ENCODE peak calls at places on chromosomes 11 and 22, in eight cellular contexts. One of them, this sample, is unnamed.

GRCh38 chr11:134742228-134742612 is 330.2 kb upstream of the B3GAT1 start:
- DNase-seq in activated CD8-positive, alpha-beta memory T cell treated with anti-CD3 and anti-CD28 coated beads for 48 hours: no peak
- DNase-seq in left ventricle myocardium inferior: no peak
- DNase-seq in LoVo: no peak
- DNase-seq in foreskin fibroblast: no peak
- DNase-seq in CD8-positive, alpha-beta T cell: no peak
- DNase-seq in cardiac muscle cell: peak
- DNase-seq in activated CD4-positive, alpha-beta T cell treated with anti-CD3 and anti-CD28 coated beads, Interleukin-2, amount 50 U/mL, for 1 hour: no peak
- DNase-seq in this sample: no peak

GRCh38 chr11:108483163-108483562 is 15.0 kb downstream of the POGLUT3 start:
- DNase-seq in activated CD8-positive, alpha-beta memory T cell treated with anti-CD3 and anti-CD28 coated beads for 48 hours: no peak
- DNase-seq in left ventricle myocardium inferior: no peak
- DNase-seq in LoVo: no peak
- DNase-seq in foreskin fibroblast: peak
- DNase-seq in CD8-positive, alpha-beta T cell: no peak
- DNase-seq in cardiac muscle cell: no peak
- DNase-seq in activated CD4-positive, alpha-beta T cell treated with anti-CD3 and anti-CD28 coated beads, Interleukin-2, amount 50 U/mL, for 1 hour: no peak
- DNase-seq in this sample: no peak

GRCh38 chr11:103700605-103701004 is 335.8 kb upstream of the DDI1 start:
- DNase-seq in activated CD8-positive, alpha-beta memory T cell treated with anti-CD3 and anti-CD28 coated beads for 48 hours: no peak
- DNase-seq in left ventricle myocardium inferior: no peak
- DNase-seq in LoVo: no peak
- DNase-seq in foreskin fibroblast: peak
- DNase-seq in CD8-positive, alpha-beta T cell: no peak
- DNase-seq in cardiac muscle cell: peak
- DNase-seq in activated CD4-positive, alpha-beta T cell treated with anti-CD3 and anti-CD28 coated beads, Interleukin-2, amount 50 U/mL, for 1 hour: no peak
- DNase-seq in this sample: no peak

GRCh38 chr11:134598368-134598767 is 186.3 kb upstream of the B3GAT1 start:
- DNase-seq in activated CD8-positive, alpha-beta memory T cell treated with anti-CD3 and anti-CD28 coated beads for 48 hours: no peak
- DNase-seq in left ventricle myocardium inferior: no peak
- DNase-seq in LoVo: no peak
- DNase-seq in foreskin fibroblast: no peak
- DNase-seq in CD8-positive, alpha-beta T cell: no peak
- DNase-seq in cardiac muscle cell: no peak
- DNase-seq in activated CD4-positive, alpha-beta T cell treated with anti-CD3 and anti-CD28 coated beads, Interleukin-2, amount 50 U/mL, for 1 hour: no peak
- DNase-seq in this sample: no peak

GRCh38 chr11:119472186-119472855 is 49.3 kb upstream of the THY1 start:
- DNase-seq in activated CD8-positive, alpha-beta memory T cell treated with anti-CD3 and anti-CD28 coated beads for 48 hours: no peak
- DNase-seq in left ventricle myocardium inferior: no peak
- DNase-seq in LoVo: no peak
- DNase-seq in foreskin fibroblast: peak
- DNase-seq in CD8-positive, alpha-beta T cell: no peak
- DNase-seq in cardiac muscle cell: peak
- DNase-seq in activated CD4-positive, alpha-beta T cell treated with anti-CD3 and anti-CD28 coated beads, Interleukin-2, amount 50 U/mL, for 1 hour: no peak
- DNase-seq in this sample: no peak

GRCh38 chr22:17896552-17896951 is 122.3 kb upstream of the BID start:
- DNase-seq in activated CD8-positive, alpha-beta memory T cell treated with anti-CD3 and anti-CD28 coated beads for 48 hours: no peak
- DNase-seq in left ventricle myocardium inferior: peak
- DNase-seq in LoVo: no peak
- DNase-seq in foreskin fibroblast: peak
- DNase-seq in CD8-positive, alpha-beta T cell: no peak
- DNase-seq in cardiac muscle cell: peak
- DNase-seq in activated CD4-positive, alpha-beta T cell treated with anti-CD3 and anti-CD28 coated beads, Interleukin-2, amount 50 U/mL, for 1 hour: no peak
- DNase-seq in this sample: no peak

GRCh38 chr11:87356428-87356827 is 318.7 kb downstream of the TMEM135 start:
- DNase-seq in activated CD8-positive, alpha-beta memory T cell treated with anti-CD3 and anti-CD28 coated beads for 48 hours: no peak
- DNase-seq in left ventricle myocardium inferior: no peak
- DNase-seq in LoVo: no peak
- DNase-seq in foreskin fibroblast: no peak
- DNase-seq in CD8-positive, alpha-beta T cell: no peak
- DNase-seq in cardiac muscle cell: no peak
- DNase-seq in activated CD4-positive, alpha-beta T cell treated with anti-CD3 and anti-CD28 coated beads, Interleukin-2, amount 50 U/mL, for 1 hour: no peak
- DNase-seq in this sample: no peak

GRCh38 chr22:38240734-38241252 is 32.0 kb downstream of the TMEM184B start:
- DNase-seq in activated CD8-positive, alpha-beta memory T cell treated with anti-CD3 and anti-CD28 coated beads for 48 hours: no peak
- DNase-seq in left ventricle myocardium inferior: no peak
- DNase-seq in LoVo: peak
- DNase-seq in foreskin fibroblast: peak
- DNase-seq in CD8-positive, alpha-beta T cell: no peak
- DNase-seq in cardiac muscle cell: peak
- DNase-seq in activated CD4-positive, alpha-beta T cell treated with anti-CD3 and anti-CD28 coated beads, Interleukin-2, amount 50 U/mL, for 1 hour: no peak
- DNase-seq in this sample: no peak

GRCh38 chr11:118922745-118923627 is 2.7 kb downstream of the BCL9L start:
- DNase-seq in activated CD8-positive, alpha-beta memory T cell treated with anti-CD3 and anti-CD28 coated beads for 48 hours: no peak
- DNase-seq in left ventricle myocardium inferior: no peak
- DNase-seq in LoVo: no peak
- DNase-seq in foreskin fibroblast: peak
- DNase-seq in CD8-positive, alpha-beta T cell: no peak
- DNase-seq in cardiac muscle cell: no peak
- DNase-seq in activated CD4-positive, alpha-beta T cell treated with anti-CD3 and anti-CD28 coated beads, Interleukin-2, amount 50 U/mL, for 1 hour: no peak
- DNase-seq in this sample: no peak

GRCh38 chr11:108853864-108854263 is 189.0 kb downstream of the DDX10 start:
- DNase-seq in activated CD8-positive, alpha-beta memory T cell treated with anti-CD3 and anti-CD28 coated beads for 48 hours: no peak
- DNase-seq in left ventricle myocardium inferior: peak
- DNase-seq in LoVo: no peak
- DNase-seq in foreskin fibroblast: no peak
- DNase-seq in CD8-positive, alpha-beta T cell: peak
- DNase-seq in cardiac muscle cell: no peak
- DNase-seq in activated CD4-positive, alpha-beta T cell treated with anti-CD3 and anti-CD28 coated beads, Interleukin-2, amount 50 U/mL, for 1 hour: no peak
- DNase-seq in this sample: no peak

GRCh38 chr11:83292709-83293435 is 6.7 kb upstream of the CCDC90B start:
- DNase-seq in activated CD8-positive, alpha-beta memory T cell treated with anti-CD3 and anti-CD28 coated beads for 48 hours: no peak
- DNase-seq in left ventricle myocardium inferior: no peak
- DNase-seq in LoVo: peak
- DNase-seq in foreskin fibroblast: peak
- DNase-seq in CD8-positive, alpha-beta T cell: peak
- DNase-seq in cardiac muscle cell: peak
- DNase-seq in activated CD4-positive, alpha-beta T cell treated with anti-CD3 and anti-CD28 coated beads, Interleukin-2, amount 50 U/mL, for 1 hour: no peak
- DNase-seq in this sample: peak

GRCh38 chr22:42958937-42959336 is 56.0 kb downstream of the PACSIN2 start:
- DNase-seq in activated CD8-positive, alpha-beta memory T cell treated with anti-CD3 and anti-CD28 coated beads for 48 hours: no peak
- DNase-seq in left ventricle myocardium inferior: no peak
- DNase-seq in LoVo: no peak
- DNase-seq in foreskin fibroblast: no peak
- DNase-seq in CD8-positive, alpha-beta T cell: no peak
- DNase-seq in cardiac muscle cell: no peak
- DNase-seq in activated CD4-positive, alpha-beta T cell treated with anti-CD3 and anti-CD28 coated beads, Interleukin-2, amount 50 U/mL, for 1 hour: no peak
- DNase-seq in this sample: no peak

GRCh38 chr11:783581-784015 is 6.3 kb downstream of the CEND1 start:
- DNase-seq in activated CD8-positive, alpha-beta memory T cell treated with anti-CD3 and anti-CD28 coated beads for 48 hours: no peak
- DNase-seq in left ventricle myocardium inferior: peak
- DNase-seq in LoVo: no peak
- DNase-seq in foreskin fibroblast: peak
- DNase-seq in CD8-positive, alpha-beta T cell: no peak
- DNase-seq in cardiac muscle cell: peak
- DNase-seq in activated CD4-positive, alpha-beta T cell treated with anti-CD3 and anti-CD28 coated beads, Interleukin-2, amount 50 U/mL, for 1 hour: peak
- DNase-seq in this sample: no peak

GRCh38 chr11:16785520-16786128 is 47.2 kb downstream of the C11orf58 start:
- DNase-seq in activated CD8-positive, alpha-beta memory T cell treated with anti-CD3 and anti-CD28 coated beads for 48 hours: peak
- DNase-seq in left ventricle myocardium inferior: peak
- DNase-seq in LoVo: peak
- DNase-seq in foreskin fibroblast: peak
- DNase-seq in CD8-positive, alpha-beta T cell: peak
- DNase-seq in cardiac muscle cell: peak
- DNase-seq in activated CD4-positive, alpha-beta T cell treated with anti-CD3 and anti-CD28 coated beads, Interleukin-2, amount 50 U/mL, for 1 hour: peak
- DNase-seq in this sample: peak

GRCh38 chr22:30876221-30876751 is 92.3 kb downstream of the MORC2 start:
- DNase-seq in activated CD8-positive, alpha-beta memory T cell treated with anti-CD3 and anti-CD28 coated beads for 48 hours: no peak
- DNase-seq in left ventricle myocardium inferior: no peak
- DNase-seq in LoVo: no peak
- DNase-seq in foreskin fibroblast: no peak
- DNase-seq in CD8-positive, alpha-beta T cell: no peak
- DNase-seq in cardiac muscle cell: no peak
- DNase-seq in activated CD4-positive, alpha-beta T cell treated with anti-CD3 and anti-CD28 coated beads, Interleukin-2, amount 50 U/mL, for 1 hour: no peak
- DNase-seq in this sample: no peak

GRCh38 chr11:76803023-76803422 is 19.9 kb downstream of the TSKU start:
- DNase-seq in activated CD8-positive, alpha-beta memory T cell treated with anti-CD3 and anti-CD28 coated beads for 48 hours: no peak
- DNase-seq in left ventricle myocardium inferior: no peak
- DNase-seq in LoVo: no peak
- DNase-seq in foreskin fibroblast: peak
- DNase-seq in CD8-positive, alpha-beta T cell: no peak
- DNase-seq in cardiac muscle cell: peak
- DNase-seq in activated CD4-positive, alpha-beta T cell treated with anti-CD3 and anti-CD28 coated beads, Interleukin-2, amount 50 U/mL, for 1 hour: no peak
- DNase-seq in this sample: no peak

GRCh38 chr22:39146256-39147101 is 6.0 kb downstream of the CBX7 start:
- DNase-seq in activated CD8-positive, alpha-beta memory T cell treated with anti-CD3 and anti-CD28 coated beads for 48 hours: no peak
- DNase-seq in left ventricle myocardium inferior: no peak
- DNase-seq in LoVo: no peak
- DNase-seq in foreskin fibroblast: no peak
- DNase-seq in CD8-positive, alpha-beta T cell: no peak
- DNase-seq in cardiac muscle cell: no peak
- DNase-seq in activated CD4-positive, alpha-beta T cell treated with anti-CD3 and anti-CD28 coated beads, Interleukin-2, amount 50 U/mL, for 1 hour: no peak
- DNase-seq in this sample: no peak

GRCh38 chr11:131672191-131672590 is 301.8 kb downstream of the NTM start:
- DNase-seq in activated CD8-positive, alpha-beta memory T cell treated with anti-CD3 and anti-CD28 coated beads for 48 hours: no peak
- DNase-seq in left ventricle myocardium inferior: no peak
- DNase-seq in LoVo: no peak
- DNase-seq in foreskin fibroblast: no peak
- DNase-seq in CD8-positive, alpha-beta T cell: no peak
- DNase-seq in cardiac muscle cell: peak
- DNase-seq in activated CD4-positive, alpha-beta T cell treated with anti-CD3 and anti-CD28 coated beads, Interleukin-2, amount 50 U/mL, for 1 hour: no peak
- DNase-seq in this sample: no peak

GRCh38 chr22:21938906-21939305 is 13.7 kb downstream of the PPM1F start:
- DNase-seq in activated CD8-positive, alpha-beta memory T cell treated with anti-CD3 and anti-CD28 coated beads for 48 hours: no peak
- DNase-seq in left ventricle myocardium inferior: no peak
- DNase-seq in LoVo: no peak
- DNase-seq in foreskin fibroblast: no peak
- DNase-seq in CD8-positive, alpha-beta T cell: no peak
- DNase-seq in cardiac muscle cell: no peak
- DNase-seq in activated CD4-positive, alpha-beta T cell treated with anti-CD3 and anti-CD28 coated beads, Interleukin-2, amount 50 U/mL, for 1 hour: no peak
- DNase-seq in this sample: no peak

GRCh38 chr11:75270896-75271415 is 30.4 kb downstream of the TPBGL start:
- DNase-seq in activated CD8-positive, alpha-beta memory T cell treated with anti-CD3 and anti-CD28 coated beads for 48 hours: no peak
- DNase-seq in left ventricle myocardium inferior: peak
- DNase-seq in LoVo: no peak
- DNase-seq in foreskin fibroblast: peak
- DNase-seq in CD8-positive, alpha-beta T cell: no peak
- DNase-seq in cardiac muscle cell: no peak
- DNase-seq in activated CD4-positive, alpha-beta T cell treated with anti-CD3 and anti-CD28 coated beads, Interleukin-2, amount 50 U/mL, for 1 hour: peak
- DNase-seq in this sample: no peak

GRCh38 chr11:58024601-58025091 is 965 bp downstream of the OR9Q1 start:
- DNase-seq in activated CD8-positive, alpha-beta memory T cell treated with anti-CD3 and anti-CD28 coated beads for 48 hours: no peak
- DNase-seq in left ventricle myocardium inferior: peak
- DNase-seq in LoVo: no peak
- DNase-seq in foreskin fibroblast: peak
- DNase-seq in CD8-positive, alpha-beta T cell: no peak
- DNase-seq in cardiac muscle cell: peak
- DNase-seq in activated CD4-positive, alpha-beta T cell treated with anti-CD3 and anti-CD28 coated beads, Interleukin-2, amount 50 U/mL, for 1 hour: no peak
- DNase-seq in this sample: no peak

GRCh38 chr22:49540084-49540483 is 287.6 kb downstream of the BRD1 start:
- DNase-seq in activated CD8-positive, alpha-beta memory T cell treated with anti-CD3 and anti-CD28 coated beads for 48 hours: no peak
- DNase-seq in left ventricle myocardium inferior: no peak
- DNase-seq in LoVo: no peak
- DNase-seq in foreskin fibroblast: no peak
- DNase-seq in CD8-positive, alpha-beta T cell: no peak
- DNase-seq in cardiac muscle cell: no peak
- DNase-seq in activated CD4-positive, alpha-beta T cell treated with anti-CD3 and anti-CD28 coated beads, Interleukin-2, amount 50 U/mL, for 1 hour: no peak
- DNase-seq in this sample: no peak